ENCODE peak calls at places on chromosomes 3 and 15, in four cellular contexts. H is pancreas, S is heart right ventricle, R is fibroblast of lung. M is an unnamed sample.
A peak's percentile ranks its signal among the peaks of the same experiment; 100 is the strongest.

GRCh38 chr3:11820540-11821041 is 26.1 kb downstream of the TAMM41 start:
- DNase-seq in H (no peak), S (no peak), R (peak; percentile 63), M (no peak)

GRCh38 chr3:125079675-125080045 is 23.9 kb upstream of the HEG1 start:
- DNase-seq in H (no peak), S (no peak), R (no peak), M (no peak)

GRCh38 chr3:85360742-85361387 is 402.1 kb downstream of the CADM2 start:
- DNase-seq in H (no peak), S (no peak), R (peak; percentile 57), M (no peak)

GRCh38 chr3:136838641-136839555 is 20.0 kb downstream of the SLC35G2 start:
- DNase-seq in H (no peak), S (no peak), R (peak; percentile 35), M (no peak)

GRCh38 chr3:38114052-38114874 is 22.7 kb downstream of the ACAA1 start:
- DNase-seq in H (no peak), S (no peak), R (no peak), M (no peak)

GRCh38 chr15:101254157-101255065 is 2.6 kb upstream of the CHSY1 start:
- DNase-seq in H (no peak), S (no peak), R (no peak), M (no peak)

GRCh38 chr15:45855907-45856579 is 221.2 kb downstream of the SQOR start:
- DNase-seq in H (no peak), S (no peak), R (no peak), M (no peak)

GRCh38 chr3:47404955-47405790 is 24.4 kb downstream of the PTPN23 start:
- DNase-seq in H (no peak), S (peak; percentile 53), R (peak; percentile 62), M (no peak)

GRCh38 chr3:50246517-50246954 is 10.5 kb downstream of the GNAI2 start:
- DNase-seq in H (no peak), S (peak; percentile 45), R (peak; percentile 76), M (no peak)

GRCh38 chr15:52306270-52306669 is 10.7 kb upstream of the MYO5C start:
- DNase-seq in H (no peak), S (no peak), R (peak; percentile 64), M (no peak)

GRCh38 chr3:112973325-112974177 is 1.4 kb downstream of the CD200R1 start:
- DNase-seq in H (no peak), S (no peak), R (no peak), M (no peak)

GRCh38 chr3:87354399-87354798 is 78.0 kb upstream of the POU1F1 start:
- DNase-seq in H (no peak), S (no peak), R (peak; percentile 0), M (no peak)

GRCh38 chr3:66362541-66362941 is 138.3 kb downstream of the LRIG1 start:
- DNase-seq in H (no peak), S (no peak), R (peak; percentile 66), M (no peak)

GRCh38 chr3:132662212-132662611 is 2.1 kb downstream of the UBA5 start:
- DNase-seq in H (no peak), S (no peak), R (no peak), M (no peak)

GRCh38 chr15:64883997-64884511 is 27.6 kb upstream of the ANKDD1A start:
- DNase-seq in H (peak; percentile 47), S (peak; percentile 64), R (peak; percentile 82), M (no peak)

GRCh38 chr3:49804141-49805041 is 1.3 kb downstream of the INKA1 start:
- DNase-seq in H (peak; percentile 57), S (peak; percentile 41), R (no peak), M (no peak)

GRCh38 chr3:61570813-61571212 is 9.4 kb downstream of the PTPRG start:
- DNase-seq in H (no peak), S (no peak), R (no peak), M (no peak)

GRCh38 chr3:79846148-79846933 is 78.5 kb upstream of the ROBO1 start:
- DNase-seq in H (no peak), S (no peak), R (no peak), M (no peak)

GRCh38 chr3:79844176-79844575 is 76.4 kb upstream of the ROBO1 start:
- DNase-seq in H (no peak), S (no peak), R (no peak), M (no peak)

GRCh38 chr3:79843180-79843579 is 75.4 kb upstream of the ROBO1 start:
- DNase-seq in H (no peak), S (no peak), R (no peak), M (no peak)

GRCh38 chr3:79847928-79848327 is 80.1 kb upstream of the ROBO1 start:
- DNase-seq in H (no peak), S (no peak), R (no peak), M (no peak)

DNA sequence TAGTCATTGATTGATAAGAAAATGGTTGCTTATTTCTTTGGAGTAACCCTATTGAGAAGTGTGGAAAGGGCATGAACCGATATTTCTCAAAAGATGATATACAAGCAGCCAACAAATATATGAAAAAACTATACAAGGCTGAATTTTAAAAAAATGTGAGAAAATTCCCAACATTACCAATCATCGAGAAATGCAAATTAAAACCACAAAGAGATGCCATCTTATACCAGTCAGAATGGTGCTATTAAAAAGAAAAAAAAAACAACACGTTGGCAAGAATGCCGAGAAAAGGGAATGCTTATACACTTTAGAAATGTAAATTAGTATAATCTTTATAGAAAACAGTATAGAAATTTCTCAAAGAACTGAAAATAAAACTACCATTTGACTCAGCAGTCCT is 77.7 kb upstream of the ROBO1 start:
- DNase-seq in H (no peak), S (no peak), R (no peak), M (no peak)
- H3K4me3 ChIP-seq in H (no peak overlapping the region), S (no peak overlapping the region), R (no peak overlapping the region), M (no peak overlapping the region)

DNA sequence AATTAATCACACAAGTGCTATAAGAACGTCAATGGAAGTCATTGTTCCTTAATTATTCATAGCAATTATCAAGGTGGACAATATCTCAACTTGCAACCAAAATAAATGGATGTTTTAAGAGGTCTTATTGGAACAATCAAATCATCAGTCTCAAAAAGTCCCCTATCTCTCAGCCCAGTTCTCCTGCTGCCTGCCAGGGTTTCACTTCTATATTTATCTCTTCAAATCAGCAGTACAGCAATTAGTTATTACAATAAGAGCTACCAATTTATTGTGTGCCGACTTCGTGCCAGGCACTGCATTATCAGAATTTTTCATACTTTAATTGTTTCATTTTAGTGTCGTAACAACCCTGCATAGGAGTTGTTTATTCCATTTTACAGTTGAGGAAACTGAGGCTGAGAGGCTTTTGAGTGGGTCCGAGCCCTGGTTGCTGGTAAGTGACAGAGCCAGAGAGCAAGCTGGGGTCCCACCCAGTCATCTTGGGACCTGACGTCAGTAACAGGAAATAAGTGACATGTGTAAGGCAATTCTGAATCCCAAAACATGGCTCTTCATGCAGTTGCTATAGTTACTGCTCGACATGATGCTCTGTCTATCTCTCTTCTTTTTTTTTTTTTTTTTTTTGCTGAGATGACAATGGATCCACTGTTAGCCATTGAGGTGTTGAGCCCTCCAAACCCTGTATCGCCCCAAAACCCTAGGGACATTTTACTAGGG is 8.8 kb upstream of the KCTD6 start:
- DNase-seq in H (no peak), S (no peak), R (no peak), M (no peak)
- H3K4me3 ChIP-seq in H (no peak overlapping the region), S (no peak overlapping the region), R (no peak overlapping the region), M (no peak overlapping the region)

DNA sequence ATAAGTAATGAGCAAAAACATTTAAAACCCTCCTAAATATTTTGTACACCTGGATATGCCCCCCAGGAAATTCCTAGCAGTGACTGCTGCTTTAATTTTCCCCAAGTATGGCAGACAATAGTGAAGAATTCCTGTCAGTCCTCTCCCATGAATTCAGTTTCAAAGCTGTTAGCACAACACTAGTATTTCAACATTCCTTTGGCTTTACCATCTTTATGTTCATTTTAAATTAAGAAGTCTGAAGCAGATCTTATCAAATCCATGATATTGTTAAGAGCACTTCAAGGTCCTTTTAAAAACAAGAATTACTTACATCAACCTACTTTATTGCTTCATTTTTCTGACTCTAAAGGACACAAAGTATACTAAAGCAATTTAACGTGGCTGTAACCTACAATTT is 28.8 kb upstream of the CDIN1 start:
- DNase-seq in H (no peak), S (no peak), R (no peak), M (no peak)
- H3K4me3 ChIP-seq in H (no peak overlapping the region), S (no peak overlapping the region), R (no peak overlapping the region), M (no peak overlapping the region)

DNA sequence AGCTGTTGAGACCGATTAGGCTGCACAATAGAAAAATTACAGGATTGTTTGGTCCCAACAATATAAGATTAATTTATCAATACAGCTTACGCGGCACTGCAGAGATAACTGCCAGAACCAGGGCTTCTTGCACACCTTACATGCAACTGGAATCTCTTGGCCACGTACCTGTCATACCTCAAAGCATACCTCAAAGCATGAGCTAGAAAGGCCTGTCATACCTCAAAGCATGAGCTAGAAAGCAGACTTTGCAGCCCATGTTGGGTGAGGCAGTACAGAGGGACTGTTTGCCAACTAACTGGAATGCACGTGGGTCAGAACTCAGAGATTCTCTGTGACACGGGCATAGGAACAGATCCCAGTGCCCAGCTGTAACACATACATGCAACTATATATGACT is 34.7 kb downstream of the NTRK3 start:
- DNase-seq in H (no peak), S (no peak), R (no peak), M (no peak)
- H3K4me3 ChIP-seq in H (no peak overlapping the region), S (no peak overlapping the region), R (no peak overlapping the region), M (no peak overlapping the region)

DNA sequence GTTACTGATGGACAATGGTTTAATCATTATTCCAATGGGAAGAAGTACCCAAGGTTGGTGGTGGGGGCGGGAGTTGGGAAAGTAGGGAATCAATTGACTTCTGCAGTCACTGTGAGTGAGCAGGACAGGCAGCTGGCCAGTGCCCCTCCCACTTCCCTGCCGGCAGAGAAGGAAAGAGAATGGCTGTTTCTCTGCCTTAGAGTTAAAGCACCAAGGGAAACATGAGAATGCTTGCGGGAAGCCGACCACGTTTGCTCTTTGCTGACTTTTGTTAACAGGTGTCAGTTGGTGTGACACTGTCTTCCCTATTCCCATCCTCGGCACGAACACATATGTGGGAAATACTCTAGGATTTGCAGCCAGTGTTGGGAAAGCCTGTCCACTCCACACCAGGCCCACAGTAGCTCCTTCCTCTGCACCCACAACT is 33.5 kb upstream of the MFSD1 start:
- DNase-seq in H (peak; percentile 46), S (peak; percentile 70), R (peak; percentile 78), M (no peak)
- H3K4me3 ChIP-seq in H (no peak overlapping the region), S (peak overlapping the region; percentile 16), R (no peak overlapping the region), M (peak overlapping the region; percentile 28)

GRCh38 chr3:123448503-123449091 is at the start of gene ADCY5:
- DNase-seq in H (peak; percentile 36), S (peak; percentile 44), R (no peak), M (no peak)

GRCh38 chr3:123447416-123447748 is 1.5 kb downstream of the ADCY5 start:
- DNase-seq in H (peak; percentile 42), S (peak; percentile 37), R (no peak), M (no peak)

GRCh38 chr3:123446610-123447109 is 2.2 kb downstream of the ADCY5 start:
- DNase-seq in H (no peak), S (no peak), R (no peak), M (no peak)

GRCh38 chr3:123449092-123449985 is 449 bp upstream of the ADCY5 start:
- DNase-seq in H (peak; percentile 60), S (peak; percentile 60), R (peak; percentile 7), M (no peak)

DNA sequence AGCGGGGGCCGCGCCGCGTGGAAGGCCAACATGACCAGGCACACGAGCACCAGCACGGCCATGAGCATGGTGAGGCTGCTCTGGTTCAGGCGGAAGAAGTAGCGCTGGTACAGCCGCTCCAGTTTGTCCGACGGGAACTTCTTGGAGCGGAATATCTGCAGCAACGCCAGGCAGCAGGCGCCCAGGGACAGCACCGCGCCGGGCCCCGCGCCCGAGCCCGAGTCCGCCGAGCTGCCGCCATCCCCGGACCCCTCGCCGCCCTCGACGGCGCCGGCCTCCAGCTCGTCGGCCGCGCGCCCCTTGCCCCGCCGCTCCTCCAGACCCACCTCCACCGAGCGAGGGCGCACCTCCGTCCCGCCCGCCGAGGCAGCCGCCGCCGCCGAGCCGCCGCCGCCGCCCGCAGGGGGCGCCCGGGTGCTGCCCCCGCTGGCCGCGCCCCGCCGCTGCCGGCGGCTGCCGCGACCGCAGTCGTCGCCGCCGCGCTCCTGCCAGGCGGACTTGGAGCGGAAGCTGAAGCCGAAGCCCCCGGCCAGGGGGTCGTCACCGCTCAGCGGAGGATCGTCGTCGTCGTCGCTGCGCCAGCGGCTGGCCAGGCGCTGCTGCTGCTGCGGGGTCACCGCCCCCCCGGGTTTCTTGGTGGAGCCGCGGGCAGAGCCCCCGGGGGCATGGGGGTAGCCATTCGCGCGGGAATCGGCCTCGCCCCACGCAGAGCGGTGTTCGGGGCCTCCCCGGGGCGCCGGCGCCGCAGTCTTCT is 964 bp downstream of the ADCY5 start:
- DNase-seq in H (peak; percentile 57), S (peak; percentile 55), R (no peak), M (no peak)
- H3K4me3 ChIP-seq in H (peak overlapping the region; percentile 30), S (peak overlapping the region; percentile 80), R (no peak overlapping the region), M (peak overlapping the region; percentile 89)